ENCODE peak calls at places on chromosomes 3 and 15, in five cellular contexts. K, M, P, B and I are unnamed samples.

GRCh38 chr3:34842706-34843478 is 796.4 kb upstream of the ARPP21 start:
- DNase-seq in B (no peak), M (no peak), K (no peak), P (no peak), I (no peak)

GRCh38 chr3:62229908-62230307 is 143.4 kb downstream of the FEZF2 start:
- DNase-seq in P (no peak), B (no peak), K (peak), M (no peak), I (no peak)

GRCh38 chr3:108012304-108012703 is 78.5 kb downstream of the CD47 start:
- DNase-seq in K (no peak), P (no peak), B (no peak), M (no peak), I (no peak)

GRCh38 chr3:174229916-174230315 is 629.2 kb upstream of the NAALADL2 start:
- DNase-seq in M (no peak), K (peak), P (no peak), B (no peak), I (no peak)

GRCh38 chr3:177448987-177449975 is 252.0 kb upstream of the TBL1XR1 start:
- DNase-seq in K (peak), M (peak), P (peak), B (no peak), I (no peak)

GRCh38 chr3:63979093-63979492 is 44.2 kb downstream of the PSMD6 start:
- DNase-seq in M (no peak), K (peak), P (no peak), B (no peak), I (no peak)

GRCh38 chr3:4416961-4417360 is 50.1 kb downstream of the SUMF1 start:
- DNase-seq in B (peak), M (no peak), P (no peak), K (peak), I (peak)

GRCh38 chr3:170331143-170331542 is 26.4 kb upstream of the SKIL start:
- DNase-seq in B (no peak), P (no peak), M (no peak), K (no peak), I (no peak)

GRCh38 chr3:124730920-124731297 is 657 bp downstream of the UMPS start:
- DNase-seq in M (no peak), P (no peak), B (no peak), K (no peak), I (no peak)

GRCh38 chr3:47890832-47891620 is 88.1 kb downstream of the DHX30 start:
- DNase-seq in M (no peak), P (no peak), K (no peak), B (peak), I (peak)

GRCh38 chr3:31729573-31729972 is 196.8 kb downstream of the STT3B start:
- DNase-seq in P (no peak), M (no peak), K (no peak), B (no peak), I (no peak)
- TF ChIP-seq CTCF in P (no peak), M (no peak), K (no peak), B (no peak), I (no peak)

DNA sequence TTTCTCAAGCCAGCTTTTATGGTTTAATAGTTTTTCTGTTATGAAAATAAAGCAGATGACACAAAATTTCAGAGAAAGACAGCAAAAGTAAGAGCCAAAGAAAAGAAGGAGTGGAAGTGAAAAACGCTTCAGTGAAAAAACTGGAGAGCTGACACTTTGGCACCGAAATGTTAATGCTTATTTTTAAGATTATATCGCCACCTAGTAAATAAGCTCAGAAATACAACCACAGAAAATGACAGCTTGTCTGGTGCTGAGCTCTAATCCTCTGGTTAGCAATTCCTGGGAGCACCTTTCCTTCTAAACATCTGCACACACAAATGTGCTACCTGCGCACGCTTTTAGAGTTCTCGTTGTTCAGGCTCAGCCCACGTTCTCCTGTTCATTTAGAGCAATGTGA is 101.7 kb downstream of the ZPLD1 start:
- DNase-seq in P (no peak), B (no peak), K (peak), M (no peak), I (no peak)
- TF ChIP-seq CTCF in P (no peak), B (peak), K (peak), M (peak), I (peak)

GRCh38 chr15:90886291-90886614 is 1.9 kb downstream of the FES start:
- DNase-seq in B (no peak), K (no peak), P (no peak), M (no peak), I (no peak)
- TF ChIP-seq CTCF in B (no peak), K (no peak), P (no peak), M (no peak), I (peak)

GRCh38 chr15:53130943-53131342 is 340.8 kb upstream of the ONECUT1 start:
- DNase-seq in B (no peak), M (no peak), P (no peak), K (no peak), I (no peak)
- TF ChIP-seq CTCF in B (no peak), M (no peak), P (no peak), K (no peak), I (no peak)

GRCh38 chr3:77323616-77324015 is 283.7 kb downstream of the ROBO2 start:
- DNase-seq in B (no peak), P (no peak), M (no peak), K (no peak), I (no peak)

GRCh38 chr3:77320514-77320913 is 280.6 kb downstream of the ROBO2 start:
- DNase-seq in B (no peak), P (no peak), K (peak), M (no peak), I (no peak)

GRCh38 chr3:77321646-77322045 is 281.7 kb downstream of the ROBO2 start:
- DNase-seq in M (no peak), P (no peak), B (no peak), K (no peak), I (no peak)

GRCh38 chr3:77324115-77324514 is 284.2 kb downstream of the ROBO2 start:
- DNase-seq in K (no peak), B (no peak), P (no peak), M (no peak), I (no peak)

GRCh38 chr3:77319711-77320110 is 279.8 kb downstream of the ROBO2 start:
- DNase-seq in K (peak), P (no peak), B (no peak), M (no peak), I (no peak)
- TF ChIP-seq CTCF in K (peak), P (no peak), B (no peak), M (no peak), I (no peak)

GRCh38 chr3:27244374-27244773 is 124.8 kb downstream of the NEK10 start:
- DNase-seq in P (no peak), B (no peak), K (no peak), M (no peak), I (no peak)
- TF ChIP-seq CTCF in P (no peak), B (no peak), K (no peak), M (no peak), I (no peak)

GRCh38 chr3:49701388-49702077 is 12.2 kb downstream of the RNF123 start:
- DNase-seq in B (no peak), K (no peak), P (no peak), M (no peak), I (peak)

GRCh38 chr3:49700014-49700413 is 10.7 kb downstream of the RNF123 start:
- DNase-seq in P (no peak), B (no peak), K (no peak), M (no peak), I (no peak)

GRCh38 chr3:49702672-49703071 is 13.3 kb downstream of the RNF123 start:
- DNase-seq in K (no peak), M (no peak), B (no peak), P (no peak), I (no peak)

GRCh38 chr3:49699281-49699723 is 9.9 kb downstream of the RNF123 start:
- DNase-seq in K (no peak), M (no peak), B (no peak), P (no peak), I (no peak)

GRCh38 chr3:49700453-49701128 is 11.2 kb downstream of the RNF123 start:
- DNase-seq in B (no peak), P (no peak), M (no peak), K (no peak), I (no peak)
- TF ChIP-seq CTCF in B (no peak), P (no peak), M (no peak), K (peak), I (no peak)

GRCh38 chr15:70055601-70056051 is 42.1 kb downstream of the TLE3 start:
- DNase-seq in K (no peak), P (peak), M (no peak), B (no peak), I (no peak)

GRCh38 chr15:70054366-70054765 is 43.4 kb downstream of the TLE3 start:
- DNase-seq in M (no peak), K (no peak), P (peak), B (no peak), I (no peak)

GRCh38 chr15:70053703-70054229 is 44.0 kb downstream of the TLE3 start:
- DNase-seq in P (peak), B (no peak), K (no peak), M (no peak), I (no peak)

GRCh38 chr15:70056091-70056680 is 41.5 kb downstream of the TLE3 start:
- DNase-seq in K (no peak), P (peak), M (no peak), B (no peak), I (no peak)

DNA sequence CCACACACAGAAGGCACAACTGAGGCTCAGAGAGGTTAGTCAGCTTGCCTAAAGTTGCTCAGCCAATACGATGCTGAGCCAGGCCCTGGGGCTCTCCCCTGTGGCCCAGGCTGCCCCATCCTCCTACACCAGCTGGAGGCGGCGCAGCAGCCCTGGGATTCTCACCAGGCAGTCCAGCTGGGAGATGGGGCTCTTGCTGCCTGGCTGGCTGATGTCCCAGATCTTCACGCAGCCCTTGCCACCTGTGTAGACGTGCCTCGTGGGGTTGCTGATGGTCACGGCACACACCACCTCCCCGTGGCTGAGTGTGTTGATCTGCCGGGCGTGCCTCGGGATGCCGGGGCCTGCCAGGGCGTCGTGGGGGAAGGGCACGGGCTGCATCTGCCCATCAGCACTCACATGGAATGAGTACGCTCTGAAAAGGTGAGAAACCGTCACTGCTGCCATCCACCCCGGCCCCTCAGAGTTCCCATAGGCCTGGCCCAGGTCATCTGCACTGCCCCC is 42.8 kb downstream of the TLE3 start:
- DNase-seq in M (no peak), B (no peak), K (no peak), P (peak), I (no peak)
- TF ChIP-seq CTCF in M (no peak), B (no peak), K (no peak), P (no peak), I (no peak)